ENCODE peak calls at places on chromosomes 2 and 18, in seven cellular contexts. X is uterus, S is dorsolateral prefrontal cortex, M is brain microvascular endothelial cell, Z is GM23338, Y is H54, J is GM23248. G is an unnamed sample.
A peak's percentile ranks its signal among the peaks of the same experiment; 100 is the strongest.

GRCh38 chr2:95034221-95034620 is 8.7 kb downstream of the MAL start:
- DNase-seq in M (no peak), Z (no peak), X (no peak), J (peak; percentile 61), Y (peak; percentile 71), S (no peak), G (no peak)

GRCh38 chr18:38362286-38362792 is 796.7 kb upstream of the CELF4 start:
- DNase-seq in S (no peak), M (no peak), Z (peak; percentile 9), Y (no peak), X (no peak), J (no peak), G (no peak)

GRCh38 chr2:180707175-180707866 is 273.1 kb upstream of the UBE2E3 start:
- DNase-seq in Z (no peak), S (no peak), J (no peak), X (no peak), M (no peak), Y (no peak), G (no peak)

GRCh38 chr2:74383254-74383653 is 3.1 kb upstream of the DCTN1 start:
- DNase-seq in S (no peak), M (peak; percentile 41), J (peak; percentile 73), X (no peak), Z (no peak), Y (no peak), G (no peak)

GRCh38 chr2:39094717-39095363 is 26.0 kb downstream of the SOS1 start:
- DNase-seq in M (no peak), J (peak; percentile 54), X (no peak), Y (no peak), S (no peak), Z (no peak), G (no peak)

GRCh38 chr2:23588788-23589187 is 203.8 kb downstream of the KLHL29 start:
- DNase-seq in J (no peak), M (no peak), Y (no peak), Z (no peak), S (no peak), X (no peak), G (no peak)

GRCh38 chr18:10131036-10131774 is 217.4 kb downstream of the VAPA start:
- DNase-seq in Z (peak; percentile 44), X (no peak), S (no peak), Y (no peak), J (no peak), M (no peak), G (no peak)

GRCh38 chr2:59490994-59491393 is 1062.5 kb downstream of the BCL11A start:
- DNase-seq in Z (no peak), J (no peak), M (no peak), S (no peak), Y (no peak), X (no peak), G (no peak)